ENCODE peak calls at places on chromosome 1, in five cellular contexts. One of them, this sample, is unnamed.

GRCh38 chr1:187691439-187691838 is 862.7 kb downstream of the PLA2G4A start:
- DNase-seq in HL-60: peak; percentile 16
- DNase-seq in AML-193: no peak
- DNase-seq in endodermal cell: no peak
- DNase-seq in DMS153: peak; percentile 42
- DNase-seq in this sample: no peak

GRCh38 chr1:199857516-199857915 is 170.0 kb upstream of the NR5A2 start:
- DNase-seq in HL-60: no peak
- DNase-seq in AML-193: no peak
- DNase-seq in endodermal cell: no peak
- DNase-seq in DMS153: no peak
- DNase-seq in this sample: no peak

GRCh38 chr1:178101266-178101630 is 7.3 kb downstream of the RASAL2 start:
- DNase-seq in HL-60: no peak
- DNase-seq in AML-193: no peak
- DNase-seq in endodermal cell: no peak
- DNase-seq in DMS153: no peak
- DNase-seq in this sample: no peak

GRCh38 chr1:165815725-165816124 is 11.7 kb upstream of the UCK2 start:
- DNase-seq in HL-60: no peak
- DNase-seq in AML-193: no peak
- DNase-seq in endodermal cell: no peak
- DNase-seq in DMS153: no peak
- DNase-seq in this sample: no peak

GRCh38 chr1:235735630-235736029 is 86.0 kb upstream of the GNG4 start:
- DNase-seq in HL-60: no peak
- DNase-seq in AML-193: no peak
- DNase-seq in endodermal cell: no peak
- DNase-seq in DMS153: no peak
- DNase-seq in this sample: no peak

GRCh38 chr1:213989071-213989739 is 1.4 kb downstream of the PROX1 start:
- DNase-seq in HL-60: no peak
- DNase-seq in AML-193: no peak
- DNase-seq in endodermal cell: peak; percentile 71
- DNase-seq in DMS153: no peak
- DNase-seq in this sample: peak; percentile 42

GRCh38 chr1:13830170-13830569 is 130.2 kb downstream of the PRDM2 start:
- DNase-seq in HL-60: no peak
- DNase-seq in AML-193: no peak
- DNase-seq in endodermal cell: no peak
- DNase-seq in DMS153: no peak
- DNase-seq in this sample: no peak

GRCh38 chr1:109521465-109521951 is 12.0 kb upstream of the AMIGO1 start:
- DNase-seq in HL-60: no peak
- DNase-seq in AML-193: no peak
- DNase-seq in endodermal cell: no peak
- DNase-seq in DMS153: no peak
- DNase-seq in this sample: no peak

GRCh38 chr1:35016406-35016805 is 15.3 kb downstream of the ZMYM6 start:
- DNase-seq in HL-60: no peak
- DNase-seq in AML-193: no peak
- DNase-seq in endodermal cell: no peak
- DNase-seq in DMS153: no peak
- DNase-seq in this sample: no peak

GRCh38 chr1:233281711-233282581 is 13.6 kb downstream of the PCNX2 start:
- DNase-seq in HL-60: no peak
- DNase-seq in AML-193: no peak
- DNase-seq in endodermal cell: no peak
- DNase-seq in DMS153: no peak
- DNase-seq in this sample: no peak

GRCh38 chr1:44389437-44389836 is 15.6 kb upstream of the RNF220 start:
- DNase-seq in HL-60: no peak
- DNase-seq in AML-193: no peak
- DNase-seq in endodermal cell: no peak
- DNase-seq in DMS153: no peak
- DNase-seq in this sample: no peak

GRCh38 chr1:29679828-29680558 is 443.7 kb downstream of the PTPRU start:
- DNase-seq in HL-60: no peak
- DNase-seq in AML-193: no peak
- DNase-seq in endodermal cell: peak; percentile 14
- DNase-seq in DMS153: no peak
- DNase-seq in this sample: no peak

GRCh38 chr1:53160924-53161378 is 18.5 kb upstream of the SLC1A7 start:
- DNase-seq in HL-60: no peak
- DNase-seq in AML-193: no peak
- DNase-seq in endodermal cell: no peak
- DNase-seq in DMS153: no peak
- DNase-seq in this sample: no peak

GRCh38 chr1:202806845-202807366 is 1.3 kb downstream of the KDM5B start:
- DNase-seq in HL-60: no peak
- DNase-seq in AML-193: peak; percentile 51
- DNase-seq in endodermal cell: peak; percentile 69
- DNase-seq in DMS153: no peak
- DNase-seq in this sample: peak; percentile 31

GRCh38 chr1:29234471-29234870 is 1.9 kb upstream of the PTPRU start:
- DNase-seq in HL-60: no peak
- DNase-seq in AML-193: no peak
- DNase-seq in endodermal cell: no peak
- DNase-seq in DMS153: no peak
- DNase-seq in this sample: no peak

GRCh38 chr1:98398649-98399048 is 262.9 kb upstream of the SNX7 start:
- DNase-seq in HL-60: no peak
- DNase-seq in AML-193: no peak
- DNase-seq in endodermal cell: no peak
- DNase-seq in DMS153: no peak
- DNase-seq in this sample: no peak

GRCh38 chr1:156858959-156859522 is at the start of gene INSRR:
- DNase-seq in HL-60: no peak
- DNase-seq in AML-193: no peak
- DNase-seq in endodermal cell: peak; percentile 78
- DNase-seq in DMS153: no peak
- DNase-seq in this sample: no peak

GRCh38 chr1:18823438-18823837 is 36.0 kb downstream of the TAS1R2 start:
- DNase-seq in HL-60: no peak
- DNase-seq in AML-193: no peak
- DNase-seq in endodermal cell: no peak
- DNase-seq in DMS153: no peak
- DNase-seq in this sample: no peak

GRCh38 chr1:113551728-113552127 is 161.4 kb downstream of the MAGI3 start:
- DNase-seq in HL-60: no peak
- DNase-seq in AML-193: no peak
- DNase-seq in endodermal cell: no peak
- DNase-seq in DMS153: no peak
- DNase-seq in this sample: no peak

GRCh38 chr1:220691039-220691684 is 999 bp downstream of the C1orf115 start:
- DNase-seq in HL-60: no peak
- DNase-seq in AML-193: no peak
- DNase-seq in endodermal cell: no peak
- DNase-seq in DMS153: no peak
- DNase-seq in this sample: no peak

This sample was measured in NCI-H345.